ENCODE peak calls at places on chromosome 15, in eight cellular contexts. U is CD14-positive monocyte; W is EH; E is retina; R is AG08396; Q is stimulated activated CD8-positive, alpha-beta memory T cell treated with anti-CD3 and anti-CD28 coated beads, Interleukin-4, amount 100 ng/mL, for 1 hour; K is renal cortical epithelial cell; I is astrocyte of the spinal cord. V is an unnamed sample.

GRCh38 chr15:93477721-93478120 is 388.7 kb upstream of the RGMA start:
- DNase-seq in E (no peak), I (no peak), U (no peak), K (no peak), Q (no peak), R (no peak), W (no peak), V (no peak)

GRCh38 chr15:43930079-43930478 is 103.3 kb downstream of the WDR76 start:
- DNase-seq in R (peak), K (peak), W (peak), U (no peak), E (no peak), Q (no peak), I (peak), V (peak)

GRCh38 chr15:77569647-77570186 is 63.0 kb downstream of the LINGO1 start:
- DNase-seq in U (no peak), I (no peak), K (peak), W (no peak), Q (no peak), R (no peak), E (peak), V (no peak)

GRCh38 chr15:36432162-36432561 is 147.3 kb upstream of the CDIN1 start:
- DNase-seq in Q (no peak), R (peak), W (peak), I (peak), E (no peak), K (peak), U (no peak), V (no peak)

GRCh38 chr15:73926191-73927002 is at the start of gene LOXL1:
- DNase-seq in U (peak), K (peak), Q (no peak), E (peak), R (peak), W (peak), I (peak), V (peak)

GRCh38 chr15:83065431-83065830 is 1.6 kb downstream of the BTBD1 start:
- DNase-seq in W (no peak), I (no peak), R (no peak), E (no peak), Q (no peak), U (no peak), K (no peak), V (no peak)

GRCh38 chr15:92617197-92618037 is 38.2 kb downstream of the FAM174B start:
- DNase-seq in K (peak), Q (no peak), W (peak), I (peak), U (no peak), R (no peak), E (no peak), V (peak)

GRCh38 chr15:28105793-28106192 is 6.7 kb upstream of the OCA2 start:
- DNase-seq in E (no peak), W (no peak), K (no peak), R (no peak), I (no peak), Q (no peak), U (peak), V (no peak)

GRCh38 chr15:76401285-76401684 is 64.7 kb downstream of the ISL2 start:
- DNase-seq in K (no peak), R (no peak), W (peak), Q (no peak), U (no peak), I (no peak), E (no peak), V (no peak)

GRCh38 chr15:38539008-38539343 is 25.6 kb downstream of the RASGRP1 start:
- DNase-seq in U (no peak), R (no peak), K (no peak), W (no peak), E (no peak), I (no peak), Q (no peak), V (no peak)